ENCODE peak calls at places on chromosomes 13 and 19, in seven cellular contexts. D, J, B, G, C, Z and T are unnamed samples. For H3K36me3, the result is how much of the 10 kb centered on the place peaks cover.

GRCh38 chr13:36818483-36819063 is 449 bp upstream of the RFXAP start:
- DNase-seq in B (no peak), C (no peak), G (no peak), J (no peak), Z (no peak), D (no peak), T (no peak)

GRCh38 chr13:99290890-99291289 is 16.3 kb downstream of the GPR183 start:
- DNase-seq in D (no peak), J (no peak), C (no peak), Z (no peak), B (no peak), G (no peak), T (no peak)

GRCh38 chr19:29075149-29075548 is 137.8 kb downstream of the UQCRFS1 start:
- DNase-seq in Z (no peak), B (no peak), D (no peak), C (no peak), G (no peak), J (no peak), T (no peak)

GRCh38 chr13:114129649-114130062 is 2.8 kb downstream of the RASA3 start:
- DNase-seq in Z (no peak), D (no peak), J (no peak), C (no peak), G (no peak), B (no peak), T (no peak)

GRCh38 chr19:41398042-41398403 is 405 bp downstream of the BCKDHA start:
- DNase-seq in J (no peak), G (no peak), C (no peak), B (no peak), D (no peak), Z (no peak), T (no peak)

GRCh38 chr19:9075064-9075964 is 11.5 kb upstream of the OR1M1 start:
- DNase-seq in Z (peak), D (peak), G (peak), J (peak), B (peak), C (peak), T (peak)

GRCh38 chr19:13604902-13605586 is 98.8 kb upstream of the CACNA1A start:
- DNase-seq in C (no peak), J (no peak), B (no peak), D (no peak), Z (no peak), G (no peak), T (no peak)

GRCh38 chr19:16885166-16885565 is 3.6 kb upstream of the F2RL3 start:
- DNase-seq in B (no peak), Z (no peak), G (no peak), C (no peak), J (no peak), D (no peak), T (no peak)

GRCh38 chr13:51243832-51244231 is 21.6 kb downstream of the FAM124A start:
- DNase-seq in B (peak), J (no peak), C (no peak), Z (no peak), D (peak), G (no peak), T (no peak)

GRCh38 chr13:72255908-72256307 is 388.9 kb upstream of the DACH1 start:
- DNase-seq in D (peak), J (peak), C (no peak), G (no peak), B (peak), Z (no peak), T (no peak)

GRCh38 chr13:30334663-30335386 is 27.5 kb upstream of the KATNAL1 start:
- DNase-seq in Z (peak), J (peak), C (no peak), G (no peak), B (peak), D (peak), T (no peak)

GRCh38 chr13:38350114-38350617 is 515 bp downstream of the UFM1 start:
- DNase-seq in J (peak), C (peak), Z (peak), B (peak), G (peak), D (peak), T (peak)

GRCh38 chr13:98752111-98752941 is at the start of gene SLC15A1:
- DNase-seq in G (no peak), C (no peak), Z (no peak), B (peak), J (no peak), D (no peak), T (no peak)

GRCh38 chr19:45650722-45651121 is 11.5 kb upstream of the EML2 start:
- DNase-seq in J (no peak), B (no peak), Z (no peak), C (no peak), G (no peak), D (no peak), T (no peak)

GRCh38 chr19:30001301-30001700 is 59.3 kb downstream of the URI1 start:
- DNase-seq in Z (no peak), G (no peak), B (no peak), D (no peak), C (no peak), J (no peak), T (no peak)

GRCh38 chr19:33376423-33376822 is 2.9 kb downstream of the CEBPG start:
- DNase-seq in B (no peak), Z (peak), G (peak), D (no peak), J (peak), C (peak), T (peak)

GRCh38 chr13:108426893-108427292 is 157.4 kb downstream of the TNFSF13B start:
- DNase-seq in G (no peak), B (no peak), Z (no peak), C (no peak), J (no peak), D (no peak), T (no peak)

GRCh38 chr13:40121711-40122110 is 466.2 kb downstream of the COG6 start:
- DNase-seq in G (no peak), C (no peak), J (no peak), Z (no peak), B (no peak), D (no peak), T (no peak)

GRCh38 chr13:43573787-43574562 is 212.8 kb downstream of the ENOX1 start:
- DNase-seq in C (no peak), Z (no peak), D (no peak), B (no peak), J (no peak), G (no peak), T (no peak)

GRCh38 chr19:38255759-38256052 is 468 bp downstream of the PPP1R14A start:
- DNase-seq in G (no peak), D (peak), J (no peak), B (no peak), C (no peak), Z (no peak), T (no peak)

GRCh38 chr13:113448545-113448884 is 4.8 kb downstream of the ADPRHL1 start:
- DNase-seq in D (no peak), G (no peak), J (peak), B (no peak), C (peak), Z (no peak), T (peak)

GRCh38 chr19:49436381-49437017 is 4.8 kb downstream of the SLC17A7 start:
- DNase-seq in D (peak), J (no peak), B (peak), C (no peak), G (no peak), Z (no peak), T (no peak)

GRCh38 chr13:98301721-98302120 is 124.7 kb upstream of the RNF113B start:
- DNase-seq in J (peak), D (no peak), C (no peak), B (no peak), G (no peak), Z (peak), T (no peak)

GRCh38 chr19:51001495-51001894 is at the start of gene KLK8:
- DNase-seq in B (no peak), G (no peak), J (no peak), D (no peak), C (no peak), Z (no peak), T (no peak)

GRCh38 chr13:93226623-93227279 is at the start of gene GPC6:
- DNase-seq in B (no peak), Z (peak), J (peak), D (peak), G (peak), C (no peak), T (no peak)

GRCh38 chr13:27203854-27204253 is 32.2 kb upstream of the USP12 start:
- DNase-seq in J (peak), D (no peak), B (no peak), C (no peak), G (no peak), Z (peak), T (no peak)

GRCh38 chr13:51674276-51674675 is 90.0 kb downstream of the WDFY2 start:
- DNase-seq in J (peak), G (no peak), B (no peak), D (no peak), C (no peak), Z (no peak), T (no peak)

GRCh38 chr19:294819-295686 is 3.9 kb upstream of the PLPP2 start:
- DNase-seq in D (peak), J (no peak), G (peak), B (peak), C (peak), Z (peak), T (no peak)

GRCh38 chr19:11435833-11436313 is 438 bp downstream of the PRKCSH start:
- DNase-seq in J (peak), D (peak), G (no peak), Z (peak), C (no peak), B (no peak), T (no peak)

GRCh38 chr13:113080901-113081521 is 24.6 kb upstream of the F7 start:
- DNase-seq in B (no peak), C (peak), D (no peak), Z (no peak), J (no peak), G (peak), T (no peak)

GRCh38 chr19:54160182-54160811 is 776 bp upstream of the LENG1 start:
- DNase-seq in D (peak), B (peak), J (peak), G (no peak), C (no peak), Z (peak), T (no peak)

GRCh38 chr13:70098669-70099068 is 9.0 kb upstream of the ATXN8OS start:
- DNase-seq in Z (no peak), D (no peak), J (peak), C (no peak), G (no peak), B (no peak), T (no peak)

GRCh38 chr13:66689037-66689619 is 541.0 kb downstream of the PCDH9 start:
- DNase-seq in J (no peak), C (no peak), D (no peak), Z (no peak), G (no peak), B (no peak), T (no peak)

GRCh38 chr13:45398862-45399261 is 19.3 kb downstream of the SLC25A30 start:
- DNase-seq in C (no peak), D (no peak), B (no peak), G (no peak), J (no peak), Z (no peak), T (no peak)

GRCh38 chr13:112714772-112715569 is 25.1 kb downstream of the ATP11A start:
- DNase-seq in G (no peak), C (peak), J (no peak), B (no peak), Z (no peak), D (no peak), T (no peak)

GRCh38 chr19:32178401-32178800 is 167.0 kb upstream of the ZNF507 start:
- DNase-seq in B (no peak), D (no peak), J (no peak), C (no peak), Z (no peak), G (no peak), T (no peak)

GRCh38 chr19:15448778-15449619 is 757 bp downstream of the WIZ start:
- DNase-seq in J (no peak), C (peak), Z (no peak), B (peak), D (peak), G (no peak), T (no peak)

GRCh38 chr19:43779147-43779819 is 1.5 kb downstream of the KCNN4 start:
- DNase-seq in B (no peak), C (peak), J (no peak), G (no peak), Z (no peak), D (no peak), T (peak)
- H3K4me3 ChIP-seq in B (no peak), C (no peak), J (peak), G (no peak), Z (no peak), D (no peak), T (no peak)

GRCh38 chr13:24802074-24802473 is 38.1 kb downstream of the RNF17 start:
- DNase-seq in G (no peak), Z (no peak), J (no peak), C (no peak), B (no peak), D (no peak), T (no peak)
- H3K36me3 ChIP-seq in G (under half), Z (under half), J (under half), C (under half), B (under half), D (under half), T (under half)

GRCh38 chr19:40204381-40204780 is 13.2 kb downstream of the MAP3K10 start:
- DNase-seq in G (no peak), D (no peak), J (no peak), B (no peak), Z (no peak), C (no peak), T (no peak)
- H3K4me3 ChIP-seq in G (no peak), D (no peak), J (no peak), B (no peak), Z (no peak), C (no peak), T (no peak)

GRCh38 chr13:111283991-111284390 is 36.5 kb upstream of the TEX29 start:
- DNase-seq in G (no peak), J (no peak), D (no peak), Z (no peak), C (no peak), B (no peak), T (no peak)

GRCh38 chr13:111282425-111282824 is 38.0 kb upstream of the TEX29 start:
- DNase-seq in B (no peak), C (no peak), D (no peak), G (no peak), Z (no peak), J (no peak), T (no peak)

GRCh38 chr13:111283457-111283856 is 37.0 kb upstream of the TEX29 start:
- DNase-seq in C (no peak), G (no peak), B (no peak), D (no peak), Z (no peak), J (no peak), T (no peak)

GRCh38 chr13:111281751-111282311 is 38.6 kb upstream of the TEX29 start:
- DNase-seq in Z (peak), D (no peak), B (no peak), C (no peak), G (no peak), J (no peak), T (no peak)

GRCh38 chr13:111282997-111283396 is 37.4 kb upstream of the TEX29 start:
- DNase-seq in J (no peak), C (no peak), D (no peak), B (no peak), G (no peak), Z (no peak), T (no peak)
- H3K36me3 ChIP-seq in J (under half), C (half or more), D (under half), B (half or more), G (under half), Z (half or more), T (half or more)

GRCh38 chr19:1893791-1894190 is 8.5 kb upstream of the ABHD17A start:
- DNase-seq in B (no peak), J (no peak), D (no peak), G (no peak), Z (no peak), C (no peak), T (no peak)
- H3K4me3 ChIP-seq in B (no peak), J (no peak), D (no peak), G (no peak), Z (no peak), C (no peak), T (no peak)

DNA sequence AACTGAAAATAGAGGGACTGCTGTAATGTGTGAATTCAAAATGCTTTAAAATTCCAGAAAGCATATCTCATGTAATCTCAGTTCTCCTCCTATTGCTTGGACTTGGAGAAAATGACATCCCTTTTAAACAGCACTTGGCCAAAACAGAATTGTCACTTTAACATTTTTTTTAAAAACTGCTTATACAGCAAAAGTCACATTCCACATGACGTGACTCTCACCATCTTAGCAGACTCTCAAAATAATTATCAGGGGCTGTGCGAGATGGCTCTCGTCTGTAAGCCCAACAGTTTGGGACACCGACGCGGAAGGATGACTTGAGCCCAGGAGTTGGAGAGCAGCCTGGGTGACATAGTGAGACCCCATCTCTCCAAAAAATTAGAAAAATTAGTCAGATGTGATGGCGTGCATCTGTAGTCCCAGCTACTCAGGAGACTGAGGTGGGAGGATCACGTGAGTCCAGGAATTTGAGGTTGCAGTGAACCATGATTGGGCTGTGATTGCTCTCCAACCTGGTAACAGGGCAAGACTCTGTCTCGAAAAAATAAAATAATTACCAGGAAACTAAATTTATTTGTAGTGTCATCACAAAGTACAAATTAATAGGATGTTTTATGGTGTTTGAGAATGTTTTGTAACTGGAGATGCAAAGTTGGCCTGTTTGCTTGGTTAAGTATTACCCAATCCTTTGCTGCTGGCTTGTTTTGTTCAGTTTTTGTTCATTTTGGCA is 8.8 kb downstream of the SAFB start:
- DNase-seq in Z (no peak), D (no peak), C (no peak), G (no peak), J (no peak), B (no peak), T (no peak)
- H3K36me3 ChIP-seq in Z (under half), D (half or more), C (under half), G (under half), J (half or more), B (under half), T (under half)

GRCh38 chr13:31946091-31946770 is 85.3 kb upstream of the FRY start:
- DNase-seq in G (no peak), J (no peak), Z (peak), C (no peak), D (no peak), B (no peak), T (no peak)

GRCh38 chr13:31944262-31945160 is 87.1 kb upstream of the FRY start:
- DNase-seq in D (no peak), G (no peak), B (no peak), C (no peak), J (no peak), Z (no peak), T (no peak)

GRCh38 chr13:31947506-31947905 is 84.1 kb upstream of the FRY start:
- DNase-seq in C (no peak), G (no peak), D (no peak), B (no peak), Z (no peak), J (no peak), T (no peak)

GRCh38 chr13:31945202-31945978 is 86.2 kb upstream of the FRY start:
- DNase-seq in J (peak), D (no peak), C (peak), B (no peak), Z (peak), G (peak), T (peak)

DNA sequence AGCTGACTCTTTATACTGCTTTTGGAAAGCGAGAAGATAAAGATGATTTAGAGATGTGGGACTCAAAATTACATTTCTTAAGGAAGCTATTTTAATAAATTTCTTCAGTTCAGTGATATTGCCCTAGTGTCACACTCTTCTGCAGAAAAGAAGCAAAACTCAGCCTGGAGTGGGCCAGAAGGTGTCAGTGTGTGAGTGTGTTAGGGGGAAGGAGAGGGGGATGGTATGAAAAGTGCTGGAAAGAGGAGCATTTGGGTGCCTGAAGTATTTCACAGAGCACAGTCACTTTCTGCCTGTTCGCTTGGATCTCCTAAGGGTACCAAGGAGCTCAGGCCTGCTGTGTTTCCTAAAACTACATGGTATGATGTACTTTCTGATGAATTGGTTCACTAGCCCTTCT is 84.5 kb upstream of the FRY start:
- DNase-seq in J (no peak), D (no peak), C (no peak), B (no peak), Z (no peak), G (no peak), T (no peak)
- H3K4me3 ChIP-seq in J (no peak), D (no peak), C (peak), B (no peak), Z (no peak), G (no peak), T (no peak)